ENCODE peak calls at places on chromosomes 6 and 20, in eight cellular contexts. G is mucosa of descending colon, E is PC-3, M is mesothelial cell of epicardium, U is AG09309, S is tibial artery, L is upper lobe of right lung, V is Peyer's patch. H is an unnamed sample.

GRCh38 chr20:17825251-17825691 is 125.5 kb downstream of the BANF2 start:
- DNase-seq in G (no peak), E (no peak), M (no peak), U (no peak), S (peak), L (no peak), V (peak), H (no peak)

GRCh38 chr6:79525272-79526100 is 11.7 kb downstream of the LCA5 start:
- DNase-seq in G (no peak), E (peak), M (no peak), U (no peak), S (no peak), L (no peak), V (no peak), H (no peak)

GRCh38 chr6:145904878-145905277 is 59.3 kb downstream of the SHPRH start:
- DNase-seq in G (no peak), E (no peak), M (no peak), U (no peak), S (no peak), L (no peak), V (peak), H (no peak)

GRCh38 chr20:58645277-58645968 is 5.7 kb upstream of the STX16 start:
- DNase-seq in G (no peak), E (peak), M (no peak), U (no peak), S (no peak), L (peak), V (peak), H (no peak)

GRCh38 chr6:36122495-36123269 is 7.6 kb upstream of the MAPK13 start:
- DNase-seq in G (no peak), E (no peak), M (no peak), U (no peak), S (peak), L (no peak), V (peak), H (no peak)

GRCh38 chr6:53487080-53487479 is 57.8 kb downstream of the GCLC start:
- DNase-seq in G (no peak), E (no peak), M (no peak), U (no peak), S (no peak), L (no peak), V (no peak), H (no peak)

GRCh38 chr6:5941188-5941587 is 65.5 kb downstream of the NRN1 start:
- DNase-seq in G (no peak), E (no peak), M (no peak), U (peak), S (no peak), L (no peak), V (no peak), H (no peak)

GRCh38 chr6:8400663-8401062 is 34.7 kb downstream of the SLC35B3 start:
- DNase-seq in G (no peak), E (peak), M (no peak), U (no peak), S (no peak), L (no peak), V (no peak), H (no peak)

GRCh38 chr6:16819752-16820151 is 58.5 kb upstream of the ATXN1 start:
- DNase-seq in G (no peak), E (peak), M (no peak), U (no peak), S (no peak), L (no peak), V (no peak), H (no peak)

GRCh38 chr6:136823128-136823660 is 802 bp downstream of the PEX7 start:
- DNase-seq in G (no peak), E (no peak), M (no peak), U (no peak), S (no peak), L (no peak), V (peak), H (no peak)

GRCh38 chr6:25525078-25525477 is 126.9 kb upstream of the SCGN start:
- DNase-seq in G (no peak), E (no peak), M (no peak), U (no peak), S (no peak), L (no peak), V (no peak), H (no peak)

GRCh38 chr20:56187791-56188190 is 60.7 kb upstream of the MC3R start:
- DNase-seq in G (no peak), E (peak), M (no peak), U (no peak), S (no peak), L (no peak), V (no peak), H (no peak)

GRCh38 chr20:60921021-60921622 is 330.9 kb upstream of the CDH4 start:
- DNase-seq in G (no peak), E (no peak), M (peak), U (no peak), S (no peak), L (peak), V (no peak), H (no peak)

GRCh38 chr20:24955045-24955444 is 6.0 kb downstream of the CST7 start:
- DNase-seq in G (no peak), E (no peak), M (no peak), U (no peak), S (no peak), L (no peak), V (no peak), H (peak)

GRCh38 chr6:147203311-147204059 is 732 bp upstream of the STXBP5 start:
- DNase-seq in G (peak), E (peak), M (peak), U (peak), S (peak), L (peak), V (peak), H (peak)

GRCh38 chr6:170182093-170182780 is 108.6 kb downstream of the DLL1 start:
- DNase-seq in G (no peak), E (no peak), M (no peak), U (no peak), S (no peak), L (no peak), V (no peak), H (peak)

GRCh38 chr6:148306287-148306686 is 36.4 kb upstream of the SASH1 start:
- DNase-seq in G (no peak), E (no peak), M (no peak), U (no peak), S (no peak), L (no peak), V (no peak), H (no peak)

GRCh38 chr6:108597601-108598315 is 37.0 kb downstream of the FOXO3 start:
- DNase-seq in G (no peak), E (no peak), M (no peak), U (no peak), S (no peak), L (no peak), V (no peak), H (no peak)

GRCh38 chr20:41300906-41301305 is 16.6 kb downstream of the ZHX3 start:
- DNase-seq in G (no peak), E (no peak), M (no peak), U (no peak), S (no peak), L (no peak), V (no peak), H (no peak)

GRCh38 chr6:20119446-20119845 is 92.8 kb downstream of the MBOAT1 start:
- DNase-seq in G (no peak), E (no peak), M (no peak), U (no peak), S (no peak), L (no peak), V (no peak), H (no peak)

GRCh38 chr20:840858-841567 is 7.5 kb downstream of the FAM110A start:
- DNase-seq in G (peak), E (peak), M (no peak), U (no peak), S (no peak), L (peak), V (peak), H (no peak)

GRCh38 chr6:87277123-87277522 is 45.3 kb upstream of the SMIM8 start:
- DNase-seq in G (no peak), E (peak), M (no peak), U (no peak), S (no peak), L (no peak), V (no peak), H (no peak)

GRCh38 chr6:50608421-50608820 is 104.9 kb upstream of the TFAP2D start:
- DNase-seq in G (no peak), E (peak), M (no peak), U (no peak), S (no peak), L (no peak), V (no peak), H (no peak)

GRCh38 chr6:33846226-33846625 is 42.4 kb upstream of the MLN start:
- DNase-seq in G (no peak), E (no peak), M (no peak), U (no peak), S (no peak), L (no peak), V (no peak), H (no peak)

GRCh38 chr20:38633577-38634093 is 32.0 kb downstream of the ARHGAP40 start:
- DNase-seq in G (no peak), E (peak), M (no peak), U (no peak), S (no peak), L (peak), V (peak), H (peak)

GRCh38 chr6:136720045-136720760 is 72.1 kb downstream of the MAP3K5 start:
- DNase-seq in G (no peak), E (no peak), M (no peak), U (no peak), S (no peak), L (no peak), V (no peak), H (no peak)

GRCh38 chr6:4687989-4688947 is 87.9 kb upstream of the CDYL start:
- DNase-seq in G (no peak), E (peak), M (no peak), U (peak), S (no peak), L (no peak), V (peak), H (no peak)

GRCh38 chr20:58143531-58143930 is 84.9 kb downstream of the ANKRD60 start:
- DNase-seq in G (no peak), E (no peak), M (no peak), U (no peak), S (peak), L (peak), V (peak), H (no peak)

GRCh38 chr20:8722277-8722928 is 346.5 kb upstream of the PLCB4 start:
- DNase-seq in G (no peak), E (peak), M (no peak), U (peak), S (no peak), L (no peak), V (peak), H (no peak)

GRCh38 chr6:41688256-41688965 is 47.0 kb downstream of the TFEB start:
- DNase-seq in G (no peak), E (no peak), M (no peak), U (no peak), S (peak), L (no peak), V (no peak), H (no peak)

GRCh38 chr20:60206259-60206658 is 248.0 kb downstream of the CDH26 start:
- DNase-seq in G (no peak), E (peak), M (no peak), U (no peak), S (no peak), L (no peak), V (no peak), H (no peak)

GRCh38 chr6:26022166-26022510 is 59.5 kb downstream of the TRIM38 start:
- DNase-seq in G (no peak), E (peak), M (no peak), U (no peak), S (peak), L (no peak), V (peak), H (no peak)

DNA sequence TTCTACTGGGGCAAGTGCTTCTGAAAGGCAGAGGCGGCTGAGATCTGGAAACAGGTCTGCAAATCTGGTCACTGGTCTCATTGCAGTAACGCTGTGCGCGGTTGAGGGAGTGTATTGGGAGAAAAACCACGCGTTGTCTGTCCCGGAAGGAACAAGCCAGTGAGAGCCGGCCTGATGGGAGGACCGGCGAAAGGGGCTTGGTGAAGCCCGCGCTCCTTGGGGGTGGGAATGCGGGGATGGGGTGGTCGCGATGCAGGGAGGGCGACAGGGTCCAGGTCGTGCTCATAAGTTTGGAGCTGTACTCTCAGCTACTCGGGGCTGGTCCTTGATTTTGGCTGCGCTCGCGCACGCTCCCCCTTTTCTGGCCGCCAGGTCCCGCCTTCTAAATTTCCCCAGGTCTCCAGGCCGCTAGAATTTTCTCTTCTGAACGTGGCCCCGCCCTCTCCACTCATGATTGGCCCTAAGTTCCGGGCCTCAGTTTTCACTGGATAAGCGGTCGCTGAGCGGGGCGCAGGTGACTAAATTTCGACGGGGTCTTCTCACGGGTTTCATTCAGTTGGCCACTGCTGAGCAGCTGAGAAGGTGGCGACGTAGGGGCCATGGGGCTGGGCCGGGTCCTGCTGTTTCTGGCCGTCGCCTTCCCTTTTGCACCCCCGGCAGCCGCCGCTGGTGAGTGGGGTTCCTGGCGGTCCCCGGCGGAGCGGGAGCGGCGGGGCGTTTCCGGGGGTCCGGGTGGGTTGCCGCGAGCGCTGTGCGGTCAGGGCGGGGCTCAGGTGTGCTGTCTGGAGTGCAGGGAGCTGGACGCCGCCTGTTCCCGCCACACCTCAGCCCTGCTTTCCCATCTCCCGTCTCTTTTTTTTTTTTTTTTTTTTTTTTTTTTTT is at the start of gene MICB:
- DNase-seq in G (peak), E (peak), M (no peak), U (no peak), S (peak), L (peak), V (peak), H (peak)
- TF ChIP-seq CTCF in G (no peak), E (no peak), M (no peak), U (no peak), S (peak), L (no peak), V (peak), H (no peak)

GRCh38 chr6:163340201-163340887 is 74.2 kb upstream of the QKI start:
- DNase-seq in G (no peak), E (no peak), M (no peak), U (no peak), S (peak), L (no peak), V (no peak), H (no peak)
- TF ChIP-seq CTCF in G (no peak), E (peak), M (no peak), U (no peak), S (no peak), L (no peak), V (no peak), H (no peak)

GRCh38 chr20:36726168-36726567 is 19.7 kb downstream of the NDRG3 start:
- DNase-seq in G (no peak), E (no peak), M (no peak), U (no peak), S (no peak), L (no peak), V (no peak), H (no peak)

GRCh38 chr20:36732456-36732855 is 13.4 kb downstream of the NDRG3 start:
- DNase-seq in G (no peak), E (no peak), M (no peak), U (no peak), S (no peak), L (no peak), V (no peak), H (no peak)

GRCh38 chr20:36728986-36729385 is 16.9 kb downstream of the NDRG3 start:
- DNase-seq in G (no peak), E (peak), M (no peak), U (no peak), S (no peak), L (no peak), V (no peak), H (no peak)
- TF ChIP-seq CTCF in G (no peak), E (peak), M (no peak), U (no peak), S (no peak), L (no peak), V (no peak), H (no peak)

GRCh38 chr20:32638848-32639247 is 34.9 kb downstream of the C20orf203 start:
- DNase-seq in G (no peak), E (no peak), M (no peak), U (no peak), S (no peak), L (no peak), V (no peak), H (no peak)
- TF ChIP-seq CTCF in G (no peak), E (no peak), M (no peak), U (no peak), S (no peak), L (no peak), V (no peak), H (no peak)